ENCODE peak calls at places on chromosomes 13 and 19, in six cellular contexts. One of them, this sample, is unnamed.

GRCh38 chr13:51453308-51453958 is 597 bp upstream of the INTS6 start:
- DNase-seq in trophoblast cell: no peak
- DNase-seq in IMR-90: no peak
- DNase-seq in neuronal stem cell: no peak
- DNase-seq in H9: no peak
- DNase-seq in H1: no peak
- DNase-seq in this sample: peak; percentile 87

GRCh38 chr19:11338569-11339253 is 746 bp downstream of the RAB3D start:
- DNase-seq in H1: no peak
- DNase-seq in neuronal stem cell: no peak
- DNase-seq in H9: no peak
- DNase-seq in trophoblast cell: peak; percentile 50
- DNase-seq in IMR-90: no peak
- DNase-seq in this sample: no peak

GRCh38 chr13:43363156-43363918 is 340.0 kb downstream of the DNAJC15 start:
- DNase-seq in trophoblast cell: no peak
- DNase-seq in H9: no peak
- DNase-seq in IMR-90: peak; percentile 40
- DNase-seq in H1: no peak
- DNase-seq in neuronal stem cell: no peak
- DNase-seq in this sample: peak; percentile 79

GRCh38 chr13:73681015-73681414 is 453.2 kb downstream of the KLF12 start:
- DNase-seq in trophoblast cell: no peak
- DNase-seq in H9: no peak
- DNase-seq in neuronal stem cell: no peak
- DNase-seq in H1: no peak
- DNase-seq in IMR-90: no peak
- DNase-seq in this sample: no peak

GRCh38 chr13:111329641-111330040 is 9.2 kb downstream of the TEX29 start:
- DNase-seq in trophoblast cell: no peak
- DNase-seq in IMR-90: no peak
- DNase-seq in H9: peak; percentile 4
- DNase-seq in H1: no peak
- DNase-seq in neuronal stem cell: no peak
- DNase-seq in this sample: no peak

GRCh38 chr13:46484561-46484960 is 68.4 kb upstream of the LRCH1 start:
- DNase-seq in H9: no peak
- DNase-seq in H1: no peak
- DNase-seq in trophoblast cell: no peak
- DNase-seq in IMR-90: no peak
- DNase-seq in neuronal stem cell: no peak
- DNase-seq in this sample: no peak

GRCh38 chr19:13790354-13790753 is 4.9 kb upstream of the ZSWIM4 start:
- DNase-seq in neuronal stem cell: no peak
- DNase-seq in IMR-90: no peak
- DNase-seq in trophoblast cell: peak; percentile 93
- DNase-seq in H1: no peak
- DNase-seq in H9: no peak
- DNase-seq in this sample: no peak

GRCh38 chr19:35790981-35791813 is 15.8 kb downstream of the ARHGAP33 start:
- DNase-seq in IMR-90: no peak
- DNase-seq in H1: no peak
- DNase-seq in neuronal stem cell: no peak
- DNase-seq in H9: no peak
- DNase-seq in trophoblast cell: no peak
- DNase-seq in this sample: no peak

GRCh38 chr13:75485286-75486062 is 3.5 kb upstream of the TBC1D4 start:
- DNase-seq in trophoblast cell: no peak
- DNase-seq in H9: no peak
- DNase-seq in IMR-90: peak; percentile 61
- DNase-seq in H1: no peak
- DNase-seq in neuronal stem cell: no peak
- DNase-seq in this sample: peak; percentile 46

GRCh38 chr13:92137519-92137918 is 739.1 kb downstream of the GPC5 start:
- DNase-seq in IMR-90: no peak
- DNase-seq in H1: no peak
- DNase-seq in H9: no peak
- DNase-seq in neuronal stem cell: no peak
- DNase-seq in trophoblast cell: no peak
- DNase-seq in this sample: peak; percentile 36

GRCh38 chr13:106865706-106866288 is 297.9 kb upstream of the ARGLU1 start:
- DNase-seq in IMR-90: no peak
- DNase-seq in neuronal stem cell: no peak
- DNase-seq in trophoblast cell: peak; percentile 81
- DNase-seq in H9: no peak
- DNase-seq in H1: no peak
- DNase-seq in this sample: no peak

GRCh38 chr13:66111628-66112027 is 1118.5 kb downstream of the PCDH9 start:
- DNase-seq in H1: no peak
- DNase-seq in trophoblast cell: no peak
- DNase-seq in IMR-90: no peak
- DNase-seq in neuronal stem cell: no peak
- DNase-seq in H9: no peak
- DNase-seq in this sample: no peak

GRCh38 chr13:66114127-66114526 is 1116.0 kb downstream of the PCDH9 start:
- DNase-seq in trophoblast cell: no peak
- DNase-seq in H9: no peak
- DNase-seq in H1: no peak
- DNase-seq in neuronal stem cell: no peak
- DNase-seq in IMR-90: peak; percentile 0
- DNase-seq in this sample: no peak

DNA sequence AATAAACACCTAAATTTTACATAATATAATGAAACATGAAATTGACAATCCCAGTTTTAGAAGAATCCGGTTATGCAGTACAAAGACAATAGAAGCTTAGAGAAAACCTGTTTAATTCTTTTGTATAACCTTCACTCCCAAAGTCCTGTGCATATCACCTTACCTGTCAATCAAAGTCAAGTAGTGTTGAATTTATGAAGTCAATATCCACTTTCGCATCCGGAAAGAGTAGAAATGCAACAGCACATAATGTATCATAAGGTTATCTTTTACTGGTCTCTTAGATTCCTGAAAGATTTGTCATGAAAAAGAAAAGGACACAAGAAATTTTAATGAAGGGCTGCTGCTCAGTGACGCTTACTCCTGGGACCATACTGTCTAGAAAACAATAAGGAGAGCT is 1112.6 kb downstream of the PCDH9 start:
- DNase-seq in H1: no peak
- DNase-seq in IMR-90: no peak
- DNase-seq in neuronal stem cell: no peak
- DNase-seq in trophoblast cell: no peak
- DNase-seq in H9: no peak
- DNase-seq in this sample: no peak
- H3K4me2 ChIP-seq in H1: no peak overlapping the region
- H3K4me2 ChIP-seq in IMR-90: no peak overlapping the region
- H3K4me2 ChIP-seq in neuronal stem cell: no peak overlapping the region
- H3K4me2 ChIP-seq in trophoblast cell: no peak overlapping the region
- H3K4me2 ChIP-seq in H9: no peak overlapping the region
- H3K4me2 ChIP-seq in this sample: no peak overlapping the region

GRCh38 chr19:42067315-42067888 is 2.6 kb downstream of the GRIK5 start:
- DNase-seq in H9: no peak
- DNase-seq in trophoblast cell: no peak
- DNase-seq in neuronal stem cell: no peak
- DNase-seq in IMR-90: no peak
- DNase-seq in H1: no peak
- DNase-seq in this sample: no peak

GRCh38 chr19:42071247-42071646 is 1.2 kb upstream of the GRIK5 start:
- DNase-seq in neuronal stem cell: no peak
- DNase-seq in trophoblast cell: no peak
- DNase-seq in H9: no peak
- DNase-seq in IMR-90: no peak
- DNase-seq in H1: no peak
- DNase-seq in this sample: no peak

GRCh38 chr19:42068361-42068755 is 1.6 kb downstream of the GRIK5 start:
- DNase-seq in IMR-90: no peak
- DNase-seq in neuronal stem cell: no peak
- DNase-seq in H1: no peak
- DNase-seq in H9: no peak
- DNase-seq in trophoblast cell: no peak
- DNase-seq in this sample: no peak

GRCh38 chr19:42068756-42069571 is 1.0 kb downstream of the GRIK5 start:
- DNase-seq in trophoblast cell: no peak
- DNase-seq in IMR-90: no peak
- DNase-seq in H1: peak; percentile 58
- DNase-seq in neuronal stem cell: no peak
- DNase-seq in H9: no peak
- DNase-seq in this sample: no peak

DNA sequence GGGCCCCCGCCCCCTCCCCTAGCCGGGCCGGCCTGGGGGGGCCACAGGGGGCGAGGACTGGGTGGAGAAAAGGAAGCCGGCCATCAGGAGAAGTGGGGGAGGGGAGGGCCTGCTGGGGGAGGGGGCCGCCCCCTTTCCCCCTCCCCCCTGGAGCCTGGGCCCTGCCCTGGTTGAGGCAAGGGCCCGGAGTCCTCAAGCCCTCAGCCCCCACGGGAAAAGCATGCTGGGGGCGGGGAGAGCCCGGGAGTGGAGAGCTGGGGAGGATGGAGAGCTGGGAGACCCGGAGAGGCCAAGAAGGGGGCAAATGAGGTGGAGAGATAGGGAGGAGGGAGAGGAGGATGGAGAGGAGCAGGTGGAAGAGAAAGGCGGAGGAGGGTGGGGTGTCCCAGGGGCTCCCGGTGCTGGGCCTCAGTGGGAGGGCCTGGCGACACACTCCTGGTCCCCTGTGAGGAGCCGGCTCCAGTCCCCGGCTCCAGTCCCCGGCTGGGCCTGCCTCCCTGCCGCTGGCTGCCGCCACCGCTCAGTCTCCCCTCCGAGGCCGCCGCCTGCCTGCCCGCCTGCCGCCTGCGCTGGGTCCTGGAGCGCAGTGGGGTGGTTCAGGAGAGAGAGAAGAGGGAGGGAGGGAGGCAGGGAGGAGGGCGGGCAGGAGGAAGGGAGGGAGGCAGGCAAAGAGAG is at the start of gene GRIK5:
- DNase-seq in neuronal stem cell: no peak
- DNase-seq in H1: peak; percentile 67
- DNase-seq in H9: peak; percentile 56
- DNase-seq in trophoblast cell: no peak
- DNase-seq in IMR-90: no peak
- DNase-seq in this sample: no peak
- H2AFZ ChIP-seq in neuronal stem cell: peak within 1 kb of the TSS; percentile 92
- H2AFZ ChIP-seq in H1: no peak within 1 kb of the TSS
- H2AFZ ChIP-seq in H9: no peak within 1 kb of the TSS
- H2AFZ ChIP-seq in trophoblast cell: no peak within 1 kb of the TSS
- H2AFZ ChIP-seq in IMR-90: peak within 1 kb of the TSS; percentile 33
- H2AFZ ChIP-seq in this sample: no peak within 1 kb of the TSS

DNA sequence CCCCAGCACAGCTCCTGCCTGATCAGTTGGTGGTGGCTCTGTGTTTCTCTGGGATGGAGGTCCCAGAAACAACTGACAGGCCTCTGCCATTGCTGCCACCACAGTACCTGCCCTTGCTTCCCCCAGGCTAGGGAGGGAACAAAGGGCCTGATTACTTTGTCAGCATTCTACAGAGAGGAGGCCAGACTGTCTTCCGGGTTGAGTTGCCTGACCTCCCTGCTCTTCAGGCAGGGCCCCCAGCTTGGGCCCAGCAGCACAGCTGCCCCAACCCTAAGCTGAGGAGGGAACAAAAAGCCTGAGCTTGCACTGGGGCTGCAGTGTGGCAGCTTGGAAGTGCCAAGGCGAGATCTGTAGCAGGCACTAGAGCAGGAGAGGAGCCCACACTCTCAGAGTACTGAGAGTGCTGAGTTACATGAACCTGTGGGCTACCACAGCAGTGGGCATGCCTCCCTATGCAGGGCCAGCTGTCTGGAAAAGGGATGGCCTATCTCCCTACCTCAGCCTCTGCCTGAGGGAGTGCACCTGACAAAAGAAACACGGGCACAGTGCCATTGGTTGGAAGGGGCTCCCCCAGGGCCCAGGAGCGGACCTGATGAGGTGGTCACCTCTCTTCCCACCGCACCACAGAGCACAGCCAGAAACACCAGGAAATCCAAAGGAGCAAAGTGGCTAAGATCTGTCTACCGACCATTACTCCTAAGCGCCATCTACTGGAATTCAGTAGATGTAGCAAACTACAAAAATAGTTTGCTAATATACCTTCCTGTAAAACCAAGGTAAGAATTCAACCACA is 24.4 kb downstream of the SLC25A15 start:
- DNase-seq in trophoblast cell: peak; percentile 40
- DNase-seq in H9: peak; percentile 44
- DNase-seq in neuronal stem cell: no peak
- DNase-seq in IMR-90: peak; percentile 34
- DNase-seq in H1: peak; percentile 57
- DNase-seq in this sample: peak; percentile 32
- H4K8ac ChIP-seq in trophoblast cell: peak overlapping the region; percentile 20
- H4K8ac ChIP-seq in H9: no peak overlapping the region
- H4K8ac ChIP-seq in neuronal stem cell: no peak overlapping the region
- H4K8ac ChIP-seq in IMR-90: no peak overlapping the region
- H4K8ac ChIP-seq in H1: no peak overlapping the region
- H4K8ac ChIP-seq in this sample: peak overlapping the region; percentile 35

DNA sequence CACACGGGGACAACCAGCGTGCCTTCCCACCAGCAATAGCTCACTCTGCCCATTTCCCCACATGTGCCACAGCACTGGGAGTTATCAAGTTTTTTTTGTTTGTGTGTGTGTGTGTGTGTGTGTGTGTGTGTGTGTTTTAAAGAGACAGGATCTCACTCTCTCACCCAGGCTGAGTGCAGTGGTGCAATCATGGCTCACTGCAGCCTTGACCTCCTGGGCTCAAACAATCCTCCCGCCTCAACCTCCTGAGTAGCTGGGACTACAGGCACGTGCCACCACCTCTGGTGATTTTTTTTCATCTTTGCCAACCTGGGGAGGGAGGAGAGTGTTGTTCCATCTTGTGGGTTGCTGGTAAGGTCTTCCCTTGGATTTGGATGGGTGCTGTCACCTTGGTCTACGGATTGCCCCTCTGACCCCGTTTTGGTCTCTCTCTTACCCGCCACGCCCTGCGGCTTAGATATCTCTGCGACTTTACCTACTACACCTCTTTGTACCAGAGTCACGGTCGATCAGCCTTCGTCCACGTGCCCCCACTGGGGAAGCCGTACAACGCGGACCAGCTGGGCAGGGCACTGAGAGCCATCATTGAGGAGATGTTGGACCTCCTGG is 22.6 kb downstream of the PGPEP1 start:
- DNase-seq in trophoblast cell: no peak
- DNase-seq in IMR-90: no peak
- DNase-seq in neuronal stem cell: no peak
- DNase-seq in H1: no peak
- DNase-seq in H9: no peak
- DNase-seq in this sample: no peak
- H3K4me2 ChIP-seq in trophoblast cell: no peak overlapping the region
- H3K4me2 ChIP-seq in IMR-90: no peak overlapping the region
- H3K4me2 ChIP-seq in neuronal stem cell: no peak overlapping the region
- H3K4me2 ChIP-seq in H1: no peak overlapping the region
- H3K4me2 ChIP-seq in H9: no peak overlapping the region
- H3K4me2 ChIP-seq in this sample: no peak overlapping the region